ENCODE peak calls at places on chromosomes 2 and 18, in ten cellular contexts. One of them, this sample, is unnamed.

GRCh38 chr18:40949138-40949949 is 1005.7 kb upstream of the PIK3C3 start:
- DNase-seq in hippocampal formation: no peak
- DNase-seq in HEK293T: no peak
- DNase-seq in CD8-positive, alpha-beta memory T cell: no peak
- DNase-seq in progenitor cell of endocrine pancreas: no peak
- DNase-seq in T-helper 2 cell: no peak
- DNase-seq in HTR-8/SVneo: no peak
- DNase-seq in activated CD4-positive, alpha-beta T cell treated with anti-CD3 and anti-CD28 coated beads for 48 hours: no peak
- DNase-seq in right atrium auricular region: no peak
- DNase-seq in activated CD8-positive, alpha-beta memory T cell treated with anti-CD3 and anti-CD28 coated beads, Interleukin-2, amount 50 U/mL, for 48 hours: no peak
- DNase-seq in this sample: no peak

GRCh38 chr2:70949086-70949485 is 13.4 kb downstream of the ATP6V1B1 start:
- DNase-seq in HEK293T: no peak
- DNase-seq in HTR-8/SVneo: no peak
- DNase-seq in progenitor cell of endocrine pancreas: peak
- DNase-seq in activated CD8-positive, alpha-beta memory T cell treated with anti-CD3 and anti-CD28 coated beads, Interleukin-2, amount 50 U/mL, for 48 hours: no peak
- DNase-seq in right atrium auricular region: no peak
- DNase-seq in activated CD4-positive, alpha-beta T cell treated with anti-CD3 and anti-CD28 coated beads for 48 hours: no peak
- DNase-seq in T-helper 2 cell: no peak
- DNase-seq in hippocampal formation: no peak
- DNase-seq in CD8-positive, alpha-beta memory T cell: no peak
- DNase-seq in this sample: no peak

GRCh38 chr2:71548589-71549485 is 95.5 kb downstream of the DYSF start:
- DNase-seq in HEK293T: peak
- DNase-seq in right atrium auricular region: peak
- DNase-seq in hippocampal formation: peak
- DNase-seq in activated CD8-positive, alpha-beta memory T cell treated with anti-CD3 and anti-CD28 coated beads, Interleukin-2, amount 50 U/mL, for 48 hours: peak
- DNase-seq in HTR-8/SVneo: peak
- DNase-seq in T-helper 2 cell: peak
- DNase-seq in progenitor cell of endocrine pancreas: peak
- DNase-seq in CD8-positive, alpha-beta memory T cell: peak
- DNase-seq in activated CD4-positive, alpha-beta T cell treated with anti-CD3 and anti-CD28 coated beads for 48 hours: peak
- DNase-seq in this sample: peak

GRCh38 chr18:42801706-42802105 is 313.8 kb downstream of the RIT2 start:
- DNase-seq in hippocampal formation: no peak
- DNase-seq in right atrium auricular region: no peak
- DNase-seq in CD8-positive, alpha-beta memory T cell: no peak
- DNase-seq in T-helper 2 cell: no peak
- DNase-seq in progenitor cell of endocrine pancreas: no peak
- DNase-seq in activated CD4-positive, alpha-beta T cell treated with anti-CD3 and anti-CD28 coated beads for 48 hours: no peak
- DNase-seq in activated CD8-positive, alpha-beta memory T cell treated with anti-CD3 and anti-CD28 coated beads, Interleukin-2, amount 50 U/mL, for 48 hours: no peak
- DNase-seq in HTR-8/SVneo: no peak
- DNase-seq in HEK293T: no peak
- DNase-seq in this sample: no peak

GRCh38 chr2:156321243-156321904 is 11.1 kb downstream of the NR4A2 start:
- DNase-seq in activated CD8-positive, alpha-beta memory T cell treated with anti-CD3 and anti-CD28 coated beads, Interleukin-2, amount 50 U/mL, for 48 hours: peak
- DNase-seq in HEK293T: no peak
- DNase-seq in CD8-positive, alpha-beta memory T cell: peak
- DNase-seq in T-helper 2 cell: no peak
- DNase-seq in HTR-8/SVneo: no peak
- DNase-seq in progenitor cell of endocrine pancreas: no peak
- DNase-seq in activated CD4-positive, alpha-beta T cell treated with anti-CD3 and anti-CD28 coated beads for 48 hours: peak
- DNase-seq in hippocampal formation: no peak
- DNase-seq in right atrium auricular region: no peak
- DNase-seq in this sample: no peak

GRCh38 chr18:27887287-27887686 is 289.6 kb downstream of the CDH2 start:
- DNase-seq in activated CD4-positive, alpha-beta T cell treated with anti-CD3 and anti-CD28 coated beads for 48 hours: no peak
- DNase-seq in HEK293T: no peak
- DNase-seq in activated CD8-positive, alpha-beta memory T cell treated with anti-CD3 and anti-CD28 coated beads, Interleukin-2, amount 50 U/mL, for 48 hours: no peak
- DNase-seq in right atrium auricular region: no peak
- DNase-seq in hippocampal formation: no peak
- DNase-seq in CD8-positive, alpha-beta memory T cell: no peak
- DNase-seq in progenitor cell of endocrine pancreas: no peak
- DNase-seq in HTR-8/SVneo: peak
- DNase-seq in T-helper 2 cell: no peak
- DNase-seq in this sample: no peak

GRCh38 chr2:22536131-22536530 is 848.8 kb upstream of the KLHL29 start:
- DNase-seq in CD8-positive, alpha-beta memory T cell: no peak
- DNase-seq in T-helper 2 cell: no peak
- DNase-seq in right atrium auricular region: no peak
- DNase-seq in hippocampal formation: no peak
- DNase-seq in progenitor cell of endocrine pancreas: no peak
- DNase-seq in activated CD4-positive, alpha-beta T cell treated with anti-CD3 and anti-CD28 coated beads for 48 hours: no peak
- DNase-seq in HTR-8/SVneo: peak
- DNase-seq in activated CD8-positive, alpha-beta memory T cell treated with anti-CD3 and anti-CD28 coated beads, Interleukin-2, amount 50 U/mL, for 48 hours: no peak
- DNase-seq in HEK293T: no peak
- DNase-seq in this sample: no peak

GRCh38 chr2:61266653-61267505 is 104.9 kb downstream of the C2orf74 start:
- DNase-seq in activated CD4-positive, alpha-beta T cell treated with anti-CD3 and anti-CD28 coated beads for 48 hours: no peak
- DNase-seq in T-helper 2 cell: no peak
- DNase-seq in hippocampal formation: no peak
- DNase-seq in right atrium auricular region: no peak
- DNase-seq in HEK293T: no peak
- DNase-seq in HTR-8/SVneo: no peak
- DNase-seq in progenitor cell of endocrine pancreas: no peak
- DNase-seq in CD8-positive, alpha-beta memory T cell: no peak
- DNase-seq in activated CD8-positive, alpha-beta memory T cell treated with anti-CD3 and anti-CD28 coated beads, Interleukin-2, amount 50 U/mL, for 48 hours: no peak
- DNase-seq in this sample: no peak

GRCh38 chr2:207530160-207531023 is 630 bp downstream of the CREB1 start:
- DNase-seq in HEK293T: peak
- DNase-seq in HTR-8/SVneo: peak
- DNase-seq in right atrium auricular region: no peak
- DNase-seq in activated CD8-positive, alpha-beta memory T cell treated with anti-CD3 and anti-CD28 coated beads, Interleukin-2, amount 50 U/mL, for 48 hours: peak
- DNase-seq in CD8-positive, alpha-beta memory T cell: peak
- DNase-seq in T-helper 2 cell: peak
- DNase-seq in progenitor cell of endocrine pancreas: peak
- DNase-seq in hippocampal formation: peak
- DNase-seq in activated CD4-positive, alpha-beta T cell treated with anti-CD3 and anti-CD28 coated beads for 48 hours: peak
- DNase-seq in this sample: no peak

GRCh38 chr2:38835990-38836389 is 39.7 kb downstream of the DHX57 start:
- DNase-seq in progenitor cell of endocrine pancreas: no peak
- DNase-seq in hippocampal formation: no peak
- DNase-seq in HEK293T: no peak
- DNase-seq in right atrium auricular region: no peak
- DNase-seq in CD8-positive, alpha-beta memory T cell: no peak
- DNase-seq in activated CD4-positive, alpha-beta T cell treated with anti-CD3 and anti-CD28 coated beads for 48 hours: no peak
- DNase-seq in HTR-8/SVneo: no peak
- DNase-seq in T-helper 2 cell: no peak
- DNase-seq in activated CD8-positive, alpha-beta memory T cell treated with anti-CD3 and anti-CD28 coated beads, Interleukin-2, amount 50 U/mL, for 48 hours: no peak
- DNase-seq in this sample: no peak

GRCh38 chr2:119222213-119222612 is 1.4 kb upstream of the STEAP3 start:
- DNase-seq in HEK293T: no peak
- DNase-seq in HTR-8/SVneo: no peak
- DNase-seq in hippocampal formation: no peak
- DNase-seq in T-helper 2 cell: no peak
- DNase-seq in progenitor cell of endocrine pancreas: no peak
- DNase-seq in right atrium auricular region: no peak
- DNase-seq in CD8-positive, alpha-beta memory T cell: no peak
- DNase-seq in activated CD8-positive, alpha-beta memory T cell treated with anti-CD3 and anti-CD28 coated beads, Interleukin-2, amount 50 U/mL, for 48 hours: no peak
- DNase-seq in activated CD4-positive, alpha-beta T cell treated with anti-CD3 and anti-CD28 coated beads for 48 hours: no peak
- DNase-seq in this sample: no peak

GRCh38 chr18:30163573-30163972 is 879.0 kb downstream of the DSC3 start:
- DNase-seq in right atrium auricular region: no peak
- DNase-seq in activated CD8-positive, alpha-beta memory T cell treated with anti-CD3 and anti-CD28 coated beads, Interleukin-2, amount 50 U/mL, for 48 hours: no peak
- DNase-seq in HTR-8/SVneo: no peak
- DNase-seq in hippocampal formation: no peak
- DNase-seq in activated CD4-positive, alpha-beta T cell treated with anti-CD3 and anti-CD28 coated beads for 48 hours: no peak
- DNase-seq in T-helper 2 cell: no peak
- DNase-seq in progenitor cell of endocrine pancreas: no peak
- DNase-seq in CD8-positive, alpha-beta memory T cell: no peak
- DNase-seq in HEK293T: no peak
- DNase-seq in this sample: no peak

This sample was measured in NCI-H526 treated with DMSO at 0.1 percent for 48 hours.